ENCODE peak calls at places on chromosome 15, in ten cellular contexts. W is neural progenitor cell, Z is HEK293T, L is endothelial cell, A is mesothelial cell of epicardium, M is NCI-H1436, O is B cell, E is A172, Q is Right ventricle myocardium superior, B is psoas muscle. V is an unnamed sample.

GRCh38 chr15:63679588-63679987 is 82.4 kb downstream of the FBXL22 start:
- DNase-seq in W (no peak), Z (no peak), L (no peak), A (no peak), M (no peak), O (no peak), E (no peak), Q (no peak), B (no peak), V (no peak)

GRCh38 chr15:60358935-60359672 is 38.7 kb downstream of the ANXA2 start:
- DNase-seq in W (no peak), Z (no peak), L (no peak), A (no peak), M (peak), O (no peak), E (peak), Q (no peak), B (no peak), V (no peak)

GRCh38 chr15:38010390-38010789 is 76.0 kb downstream of the TMCO5A start:
- DNase-seq in W (no peak), Z (no peak), L (no peak), A (no peak), M (no peak), O (no peak), E (no peak), Q (no peak), B (no peak), V (no peak)

GRCh38 chr15:68312701-68313204 is 35.2 kb downstream of the FEM1B start:
- DNase-seq in W (no peak), Z (no peak), L (no peak), A (no peak), M (no peak), O (no peak), E (no peak), Q (no peak), B (no peak), V (no peak)

GRCh38 chr15:70605606-70606410 is 157.6 kb downstream of the UACA start:
- DNase-seq in W (peak), Z (no peak), L (no peak), A (no peak), M (no peak), O (no peak), E (peak), Q (peak), B (peak), V (no peak)

GRCh38 chr15:52438047-52438446 is 90.6 kb downstream of the MYO5A start:
- DNase-seq in W (no peak), Z (no peak), L (no peak), A (no peak), M (no peak), O (no peak), E (no peak), Q (no peak), B (no peak), V (no peak)

GRCh38 chr15:67064607-67065530 is 533 bp upstream of the SMAD3 start:
- DNase-seq in W (peak), Z (peak), L (peak), A (peak), M (no peak), O (peak), E (no peak), Q (peak), B (peak), V (peak)

GRCh38 chr15:99722406-99722805 is 10.8 kb downstream of the LYSMD4 start:
- DNase-seq in W (no peak), Z (no peak), L (no peak), A (no peak), M (no peak), O (no peak), E (no peak), Q (no peak), B (no peak), V (no peak)

GRCh38 chr15:64009241-64009640 is 37.0 kb downstream of the DAPK2 start:
- DNase-seq in W (no peak), Z (no peak), L (no peak), A (no peak), M (no peak), O (no peak), E (no peak), Q (peak), B (peak), V (no peak)

GRCh38 chr15:58228708-58229107 is 90.5 kb downstream of the AQP9 start:
- DNase-seq in W (peak), Z (no peak), L (peak), A (no peak), M (no peak), O (no peak), E (no peak), Q (no peak), B (no peak), V (no peak)

GRCh38 chr15:60674704-60675405 is 195.9 kb upstream of the ICE2 start:
- DNase-seq in W (no peak), Z (no peak), L (no peak), A (no peak), M (no peak), O (no peak), E (no peak), Q (no peak), B (no peak), V (no peak)

GRCh38 chr15:34349769-34350168 is 6.7 kb downstream of the NUTM1 start:
- DNase-seq in W (no peak), Z (no peak), L (no peak), A (no peak), M (no peak), O (no peak), E (no peak), Q (no peak), B (no peak), V (no peak)

GRCh38 chr15:48267766-48268165 is 61.7 kb downstream of the SLC12A1 start:
- DNase-seq in W (no peak), Z (no peak), L (no peak), A (no peak), M (no peak), O (no peak), E (no peak), Q (no peak), B (no peak), V (no peak)

GRCh38 chr15:39922450-39923092 is 2.5 kb upstream of the GPR176 start:
- DNase-seq in W (peak), Z (no peak), L (no peak), A (no peak), M (no peak), O (no peak), E (no peak), Q (no peak), B (no peak), V (no peak)

GRCh38 chr15:89492111-89492641 is 4.2 kb downstream of the RHCG start:
- DNase-seq in W (peak), Z (peak), L (peak), A (peak), M (no peak), O (no peak), E (no peak), Q (no peak), B (no peak), V (no peak)

GRCh38 chr15:81085898-81086297 is 48.2 kb upstream of the CFAP161 start:
- DNase-seq in W (no peak), Z (no peak), L (no peak), A (no peak), M (no peak), O (no peak), E (no peak), Q (no peak), B (no peak), V (no peak)

GRCh38 chr15:45550436-45550835 is 27.9 kb upstream of the SLC30A4 start:
- DNase-seq in W (no peak), Z (no peak), L (no peak), A (no peak), M (no peak), O (no peak), E (peak), Q (no peak), B (no peak), V (no peak)

V was measured in neuronal stem cell.